ENCODE peak calls at places on chromosome 1, in four cellular contexts. H, R, P and T are unnamed samples.

GRCh38 chr1:187877220-187877619 is 1048.5 kb downstream of the PLA2G4A start:
- DNase-seq in H (no peak), R (no peak), P (no peak), T (no peak)

GRCh38 chr1:92804721-92805169 is 19.8 kb upstream of the EVI5 start:
- DNase-seq in H (no peak), R (peak; percentile 41), P (peak; percentile 61), T (peak; percentile 97)

GRCh38 chr1:235074335-235075120 is 54.1 kb downstream of the TOMM20 start:
- DNase-seq in H (no peak), R (peak; percentile 75), P (no peak), T (peak; percentile 78)

GRCh38 chr1:235207202-235207565 is 46.1 kb upstream of the RBM34 start:
- DNase-seq in H (no peak), R (no peak), P (no peak), T (no peak)

GRCh38 chr1:164772635-164773034 is 213.7 kb downstream of the PBX1 start:
- DNase-seq in H (no peak), R (no peak), P (peak; percentile 46), T (no peak)

GRCh38 chr1:86774305-86775304 is 70.2 kb downstream of the SH3GLB1 start:
- DNase-seq in H (peak; percentile 31), R (peak; percentile 100), P (peak; percentile 34), T (peak; percentile 85)

GRCh38 chr1:246923900-246924299 is 7.8 kb downstream of the AHCTF1 start:
- DNase-seq in H (no peak), R (no peak), P (peak; percentile 24), T (no peak)

GRCh38 chr1:101144868-101145808 is 91.7 kb upstream of the S1PR1 start:
- DNase-seq in H (no peak), R (no peak), P (no peak), T (no peak)

GRCh38 chr1:150127868-150128267 is 21.8 kb upstream of the PLEKHO1 start:
- DNase-seq in H (no peak), R (no peak), P (no peak), T (no peak)

GRCh38 chr1:183586455-183586854 is 3.8 kb downstream of the NCF2 start:
- DNase-seq in H (no peak), R (no peak), P (no peak), T (no peak)

GRCh38 chr1:201676061-201676644 is 137.2 kb downstream of the NAV1 start:
- DNase-seq in H (no peak), R (no peak), P (no peak), T (peak; percentile 34)

GRCh38 chr1:156876281-156876680 is 15.6 kb downstream of the NTRK1 start:
- DNase-seq in H (peak; percentile 46), R (no peak), P (no peak), T (no peak)

GRCh38 chr1:41580021-41580420 is 95.5 kb upstream of the EDN2 start:
- DNase-seq in H (no peak), R (no peak), P (no peak), T (no peak)

GRCh38 chr1:41581216-41582003 is 96.9 kb upstream of the EDN2 start:
- DNase-seq in H (no peak), R (no peak), P (no peak), T (no peak)

GRCh38 chr1:41576620-41577019 is 92.1 kb upstream of the EDN2 start:
- DNase-seq in H (no peak), R (no peak), P (no peak), T (no peak)

GRCh38 chr1:41580520-41581172 is 96.2 kb upstream of the EDN2 start:
- DNase-seq in H (no peak), R (no peak), P (no peak), T (no peak)

DNA sequence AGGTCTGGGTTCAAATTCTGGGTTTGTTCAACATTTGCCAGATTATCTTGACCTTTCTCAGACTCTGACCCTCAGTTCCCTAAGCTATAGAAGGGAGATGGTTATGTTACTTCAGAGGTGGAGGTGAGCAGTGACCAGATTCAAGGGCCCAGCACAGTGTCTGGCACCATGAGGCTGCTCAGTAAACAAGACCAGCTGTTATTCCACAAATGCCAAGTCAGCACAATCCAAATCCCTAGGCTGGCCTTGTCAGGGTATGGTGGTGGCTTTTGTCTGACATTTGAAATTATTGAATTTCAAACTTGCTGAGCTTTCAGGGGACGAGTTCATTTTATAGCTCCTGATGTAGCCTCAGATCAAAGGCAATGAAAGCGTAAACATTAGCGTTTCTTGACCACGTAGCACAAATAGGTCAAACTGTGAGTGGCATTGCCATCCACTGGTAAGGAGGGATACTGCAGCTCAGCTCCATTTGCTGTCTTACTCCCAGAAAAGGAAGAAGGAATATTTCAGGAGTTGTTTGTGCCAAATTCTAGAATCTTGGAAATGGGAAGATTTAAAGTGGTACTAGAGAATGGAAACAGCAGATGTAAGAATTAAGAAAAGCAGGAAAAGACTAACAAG is 94.3 kb upstream of the EDN2 start:
- DNase-seq in H (no peak), R (peak; percentile 14), P (peak; percentile 59), T (peak; percentile 27)
- TF ChIP-seq JUN in H (no peak), R (no peak), P (no peak), T (no peak)

GRCh38 chr1:50414853-50415234 is 8.4 kb downstream of the DMRTA2 start:
- DNase-seq in H (no peak), R (no peak), P (no peak), T (no peak)
- TF ChIP-seq EZH2 in H (no peak), R (no peak), P (no peak), T (no peak)

GRCh38 chr1:7905262-7905661 is 35.4 kb downstream of the TNFRSF9 start:
- DNase-seq in H (no peak), R (no peak), P (no peak), T (no peak)
- TF ChIP-seq POLR2A in H (no peak), R (no peak), P (no peak), T (no peak)

GRCh38 chr1:230463760-230464159 is 37.6 kb upstream of the PGBD5 start:
- DNase-seq in H (no peak), R (no peak), P (no peak), T (no peak)

GRCh38 chr1:230463326-230463725 is 37.2 kb upstream of the PGBD5 start:
- DNase-seq in H (no peak), R (no peak), P (no peak), T (no peak)

GRCh38 chr1:230464618-230465017 is 38.5 kb upstream of the PGBD5 start:
- DNase-seq in H (no peak), R (no peak), P (no peak), T (no peak)

GRCh38 chr1:230469271-230469670 is 43.1 kb upstream of the PGBD5 start:
- DNase-seq in H (no peak), R (no peak), P (no peak), T (no peak)

GRCh38 chr1:230465701-230466100 is 39.6 kb upstream of the PGBD5 start:
- DNase-seq in H (no peak), R (no peak), P (no peak), T (no peak)
- TF ChIP-seq JUN in H (no peak), R (no peak), P (no peak), T (no peak)

DNA sequence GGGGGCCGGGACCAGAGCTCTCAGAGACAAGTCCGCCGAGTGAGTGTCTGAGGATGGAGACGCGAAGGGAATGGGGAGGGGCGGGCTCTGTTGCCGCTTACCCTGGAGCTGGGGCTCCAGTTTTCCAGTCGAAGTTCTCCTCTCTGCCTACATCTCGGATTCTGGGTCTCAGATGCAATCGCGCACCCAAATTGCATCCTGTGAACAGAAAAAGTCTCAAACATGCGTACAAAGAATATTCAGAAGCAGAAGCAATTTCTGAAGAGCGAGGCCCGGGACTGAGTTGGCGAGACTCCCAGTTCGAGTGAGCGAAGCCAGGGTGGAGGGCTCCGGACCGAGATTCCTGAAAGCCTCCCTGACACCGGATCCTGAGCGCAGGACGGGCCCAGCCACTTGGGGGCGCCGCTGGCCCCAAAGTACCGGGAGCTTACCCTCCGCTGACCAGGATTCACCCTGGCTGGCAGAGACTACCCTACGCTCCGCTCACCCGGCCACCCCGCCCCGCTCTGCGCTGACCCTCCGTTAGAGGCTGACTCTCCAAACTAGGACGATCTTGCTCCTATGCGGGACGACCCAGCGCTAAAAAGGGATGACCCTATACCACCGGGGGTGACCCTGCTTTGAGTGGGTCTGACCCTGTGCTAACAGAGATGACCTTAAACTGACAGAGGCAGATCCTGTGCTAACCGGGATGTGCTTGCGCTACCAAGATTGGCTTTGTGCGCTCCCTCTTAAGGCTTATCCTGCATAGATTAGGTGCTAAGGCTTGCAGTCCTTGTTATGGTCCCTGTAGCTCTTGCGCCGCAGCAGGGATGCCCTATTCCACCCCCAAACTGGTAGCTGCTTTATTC is 12.1 kb downstream of the FOXD2 start:
- DNase-seq in H (no peak), R (peak; percentile 25), P (peak; percentile 75), T (no peak)
- TF ChIP-seq EZH2 in H (peak; percentile 33), R (no peak), P (no peak), T (peak; percentile 50)

GRCh38 chr1:116474921-116475849 is 95.6 kb downstream of the CD58 start:
- DNase-seq in H (no peak), R (peak; percentile 98), P (no peak), T (no peak)
- TF ChIP-seq POLR2A in H (no peak), R (peak; percentile 77), P (no peak), T (no peak)

GRCh38 chr1:117841117-117841650 is 88.2 kb downstream of the GDAP2 start:
- DNase-seq in H (no peak), R (no peak), P (no peak), T (no peak)

GRCh38 chr1:117843791-117844190 is 85.6 kb downstream of the GDAP2 start:
- DNase-seq in H (no peak), R (no peak), P (no peak), T (no peak)

GRCh38 chr1:117846674-117847425 is 82.6 kb downstream of the GDAP2 start:
- DNase-seq in H (no peak), R (peak; percentile 72), P (no peak), T (no peak)

GRCh38 chr1:117838911-117839310 is 90.5 kb downstream of the GDAP2 start:
- DNase-seq in H (no peak), R (no peak), P (no peak), T (peak; percentile 48)

GRCh38 chr1:117842408-117843170 is 86.8 kb downstream of the GDAP2 start:
- DNase-seq in H (peak; percentile 10), R (peak; percentile 40), P (no peak), T (no peak)
- TF ChIP-seq JUN in H (no peak), R (no peak), P (no peak), T (no peak)

GRCh38 chr1:90358448-90358847 is 358.7 kb downstream of the BARHL2 start:
- DNase-seq in H (no peak), R (no peak), P (no peak), T (no peak)
- TF ChIP-seq EZH2 in H (no peak), R (no peak), P (no peak), T (no peak)